ENCODE peak calls at places on chromosomes 16 and 17, in four cellular contexts. One of them, this sample, is unnamed.

GRCh38 chr16:69848635-69849545 is 86.8 kb downstream of the WWP2 start:
- DNase-seq in upper lobe of left lung: peak
- DNase-seq in heart left ventricle: peak
- DNase-seq in cardiac muscle cell: peak
- DNase-seq in this sample: no peak

GRCh38 chr17:40996829-40997228 is 2.9 kb upstream of the KRTAP3-3 start:
- DNase-seq in upper lobe of left lung: no peak
- DNase-seq in heart left ventricle: no peak
- DNase-seq in cardiac muscle cell: no peak
- DNase-seq in this sample: no peak

GRCh38 chr16:56382901-56383355 is 42.4 kb downstream of the AMFR start:
- DNase-seq in upper lobe of left lung: no peak
- DNase-seq in heart left ventricle: no peak
- DNase-seq in cardiac muscle cell: no peak
- DNase-seq in this sample: peak

GRCh38 chr16:58389724-58390123 is 2.5 kb upstream of the GINS3 start:
- DNase-seq in upper lobe of left lung: no peak
- DNase-seq in heart left ventricle: no peak
- DNase-seq in cardiac muscle cell: no peak
- DNase-seq in this sample: no peak

GRCh38 chr17:79991140-79991923 is 44.3 kb downstream of the TBC1D16 start:
- DNase-seq in upper lobe of left lung: peak
- DNase-seq in heart left ventricle: peak
- DNase-seq in cardiac muscle cell: peak
- DNase-seq in this sample: peak

GRCh38 chr16:25419123-25419522 is 161.5 kb upstream of the ZKSCAN2 start:
- DNase-seq in upper lobe of left lung: no peak
- DNase-seq in heart left ventricle: no peak
- DNase-seq in cardiac muscle cell: no peak
- DNase-seq in this sample: no peak

GRCh38 chr16:68400083-68400923 is 48.0 kb downstream of the SMPD3 start:
- DNase-seq in upper lobe of left lung: no peak
- DNase-seq in heart left ventricle: no peak
- DNase-seq in cardiac muscle cell: no peak
- DNase-seq in this sample: no peak

GRCh38 chr16:65336169-65336568 is 214.3 kb upstream of the CDH11 start:
- DNase-seq in upper lobe of left lung: no peak
- DNase-seq in heart left ventricle: no peak
- DNase-seq in cardiac muscle cell: no peak
- DNase-seq in this sample: no peak

GRCh38 chr17:47367257-47367656 is 43.5 kb downstream of the EFCAB13 start:
- DNase-seq in upper lobe of left lung: no peak
- DNase-seq in heart left ventricle: no peak
- DNase-seq in cardiac muscle cell: no peak
- DNase-seq in this sample: no peak

GRCh38 chr16:30774367-30775130 is 12.4 kb downstream of the RNF40 start:
- DNase-seq in upper lobe of left lung: no peak
- DNase-seq in heart left ventricle: peak
- DNase-seq in cardiac muscle cell: no peak
- DNase-seq in this sample: no peak

GRCh38 chr17:39244016-39244599 is 18.4 kb upstream of the STAC2 start:
- DNase-seq in upper lobe of left lung: no peak
- DNase-seq in heart left ventricle: no peak
- DNase-seq in cardiac muscle cell: no peak
- DNase-seq in this sample: no peak

GRCh38 chr17:79852748-79853147 is 13.5 kb upstream of the CBX4 start:
- DNase-seq in upper lobe of left lung: no peak
- DNase-seq in heart left ventricle: no peak
- DNase-seq in cardiac muscle cell: no peak
- DNase-seq in this sample: no peak

GRCh38 chr17:57916925-57917858 is 38.0 kb downstream of the CUEDC1 start:
- DNase-seq in upper lobe of left lung: peak
- DNase-seq in heart left ventricle: no peak
- DNase-seq in cardiac muscle cell: peak
- DNase-seq in this sample: no peak

GRCh38 chr16:12436201-12436657 is 367.5 kb downstream of the CPPED1 start:
- DNase-seq in upper lobe of left lung: no peak
- DNase-seq in heart left ventricle: no peak
- DNase-seq in cardiac muscle cell: peak
- DNase-seq in this sample: no peak

GRCh38 chr17:67819722-67820121 is 5.6 kb upstream of the BPTF start:
- DNase-seq in upper lobe of left lung: no peak
- DNase-seq in heart left ventricle: no peak
- DNase-seq in cardiac muscle cell: no peak
- DNase-seq in this sample: no peak

GRCh38 chr17:50903604-50904521 is 37.7 kb upstream of the TOB1 start:
- DNase-seq in upper lobe of left lung: no peak
- DNase-seq in heart left ventricle: no peak
- DNase-seq in cardiac muscle cell: no peak
- DNase-seq in this sample: no peak